ENCODE peak calls at places on chromosome 6, in ten cellular contexts. H is ovary, K is transverse colon, F is upper lobe of left lung, B is suprapubic skin, S is A549, G is HepG2, M is H1, D is sigmoid colon, C is tibial nerve. N is an unnamed sample.

GRCh38 chr6:10322991-10323390 is 91.9 kb downstream of the TFAP2A start:
- DNase-seq in C (no peak), K (no peak), M (no peak), H (no peak), D (no peak), B (no peak), S (no peak), F (no peak), G (no peak), N (no peak)

GRCh38 chr6:2476376-2476775 is 231.0 kb upstream of the GMDS start:
- DNase-seq in D (no peak), K (peak; percentile 55), C (no peak), H (no peak), F (no peak), M (no peak), G (no peak), B (no peak), S (no peak), N (no peak)

GRCh38 chr6:12911387-12911960 is 194.9 kb downstream of the PHACTR1 start:
- DNase-seq in C (no peak), F (no peak), S (peak; percentile 2), B (no peak), H (no peak), M (no peak), K (no peak), G (peak; percentile 18), D (no peak), N (no peak)

GRCh38 chr6:46969206-46969605 is 47.5 kb upstream of the ADGRF5 start:
- DNase-seq in B (no peak), K (no peak), M (no peak), G (no peak), D (no peak), S (no peak), C (no peak), F (no peak), H (no peak), N (no peak)

GRCh38 chr6:111952326-111952725 is 79.1 kb upstream of the FYN start:
- DNase-seq in B (no peak), C (no peak), G (no peak), S (no peak), M (no peak), H (no peak), D (no peak), K (no peak), F (no peak), N (no peak)

GRCh38 chr6:98844244-98845161 is 10.1 kb downstream of the POU3F2 start:
- DNase-seq in B (no peak), G (no peak), M (peak; percentile 60), K (no peak), H (no peak), C (no peak), S (no peak), D (no peak), F (no peak), N (no peak)

GRCh38 chr6:16903470-16903869 is 142.2 kb upstream of the ATXN1 start:
- DNase-seq in G (no peak), F (peak; percentile 27), K (no peak), S (no peak), C (no peak), M (no peak), H (no peak), D (no peak), B (no peak), N (no peak)

GRCh38 chr6:136950436-136950835 is 28.3 kb downstream of the SLC35D3 start:
- DNase-seq in G (no peak), B (no peak), S (no peak), H (no peak), K (no peak), D (no peak), M (no peak), C (no peak), F (no peak), N (no peak)

GRCh38 chr6:28068067-28068466 is 12.3 kb upstream of the ZNF165 start:
- DNase-seq in C (no peak), K (no peak), F (no peak), H (no peak), B (no peak), G (no peak), D (no peak), S (no peak), M (no peak), N (no peak)

GRCh38 chr6:163489584-163489983 is 75.1 kb downstream of the QKI start:
- DNase-seq in C (no peak), K (no peak), S (no peak), G (no peak), M (no peak), F (no peak), B (no peak), D (no peak), H (no peak), N (no peak)

GRCh38 chr6:170292778-170293164 is 1.9 kb upstream of the DLL1 start:
- DNase-seq in M (no peak), K (no peak), B (no peak), S (peak; percentile 38), H (no peak), D (peak; percentile 57), C (no peak), G (no peak), F (no peak), N (no peak)

DNA sequence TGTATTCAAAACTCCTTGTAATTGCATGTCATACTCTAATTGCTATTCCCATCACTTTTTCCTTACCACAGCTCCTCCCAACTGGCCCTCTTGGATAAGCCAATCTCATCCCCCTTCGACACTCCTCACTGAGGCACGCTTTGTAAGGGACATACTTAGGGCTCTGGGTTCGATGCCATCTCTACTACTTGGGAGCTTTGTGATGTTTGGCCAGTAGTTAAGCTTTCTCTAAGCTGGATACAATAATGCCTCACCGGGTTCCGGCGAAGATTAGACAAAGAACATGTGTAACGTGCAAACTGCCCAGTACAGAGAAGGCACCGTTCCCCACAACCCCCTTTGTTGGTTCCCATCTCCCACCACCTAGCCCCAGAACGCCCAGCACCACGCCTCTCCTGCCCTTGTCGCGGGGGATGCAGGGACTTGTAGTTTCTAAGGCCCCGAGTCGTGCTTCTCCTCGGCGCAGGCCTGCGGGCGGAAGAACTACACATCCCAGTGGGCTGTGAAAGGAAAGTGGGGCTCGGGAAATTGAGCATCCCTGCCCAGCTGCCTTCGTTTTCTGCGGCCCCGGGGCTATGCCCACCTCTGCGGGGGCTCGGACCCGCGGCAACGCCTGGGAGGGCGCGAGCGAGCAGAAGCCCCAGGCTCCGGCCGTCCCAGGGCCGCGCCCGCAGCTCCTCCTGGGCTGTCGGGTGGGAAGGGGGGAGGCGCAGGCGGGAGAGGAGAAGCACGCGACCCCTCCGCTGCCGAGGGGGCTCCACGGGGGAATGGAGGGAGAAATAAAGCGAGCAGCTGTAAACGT is 1.1 kb upstream of the ZDHHC14 start:
- DNase-seq in G (peak; percentile 90), K (peak; percentile 93), M (peak; percentile 92), H (peak; percentile 88), F (peak; percentile 94), D (peak; percentile 94), C (peak; percentile 85), S (peak; percentile 56), B (peak; percentile 94), N (peak; percentile 91)
- TF ChIP-seq POLR2A in G (peak; percentile 49), K (peak; percentile 20), M (no peak), H (no peak), F (peak; percentile 12), D (no peak), C (peak; percentile 34), S (peak; percentile 35), B (no peak), N (no peak)

GRCh38 chr6:44399991-44400390 is 12.5 kb downstream of the CDC5L start:
- DNase-seq in S (no peak), D (no peak), K (no peak), M (no peak), F (no peak), H (no peak), B (no peak), C (no peak), G (no peak), N (no peak)

GRCh38 chr6:44400572-44400971 is 13.1 kb downstream of the CDC5L start:
- DNase-seq in F (no peak), K (no peak), C (no peak), B (no peak), G (no peak), D (no peak), S (no peak), M (no peak), H (no peak), N (no peak)

GRCh38 chr6:44395501-44395900 is 8.0 kb downstream of the CDC5L start:
- DNase-seq in S (no peak), F (no peak), G (no peak), M (no peak), H (no peak), B (no peak), C (no peak), D (no peak), K (no peak), N (no peak)

GRCh38 chr6:44396968-44397367 is 9.5 kb downstream of the CDC5L start:
- DNase-seq in K (no peak), F (no peak), S (no peak), M (no peak), C (no peak), B (no peak), H (no peak), D (no peak), G (no peak), N (no peak)

GRCh38 chr6:44397424-44398169 is 10.1 kb downstream of the CDC5L start:
- DNase-seq in F (no peak), M (no peak), G (peak; percentile 37), B (no peak), H (no peak), C (no peak), K (no peak), S (no peak), D (no peak), N (no peak)
- TF ChIP-seq CTCF in F (no peak), M (no peak), G (no peak), B (no peak), H (no peak), C (no peak), K (no peak), S (no peak), D (no peak), N (no peak)

DNA sequence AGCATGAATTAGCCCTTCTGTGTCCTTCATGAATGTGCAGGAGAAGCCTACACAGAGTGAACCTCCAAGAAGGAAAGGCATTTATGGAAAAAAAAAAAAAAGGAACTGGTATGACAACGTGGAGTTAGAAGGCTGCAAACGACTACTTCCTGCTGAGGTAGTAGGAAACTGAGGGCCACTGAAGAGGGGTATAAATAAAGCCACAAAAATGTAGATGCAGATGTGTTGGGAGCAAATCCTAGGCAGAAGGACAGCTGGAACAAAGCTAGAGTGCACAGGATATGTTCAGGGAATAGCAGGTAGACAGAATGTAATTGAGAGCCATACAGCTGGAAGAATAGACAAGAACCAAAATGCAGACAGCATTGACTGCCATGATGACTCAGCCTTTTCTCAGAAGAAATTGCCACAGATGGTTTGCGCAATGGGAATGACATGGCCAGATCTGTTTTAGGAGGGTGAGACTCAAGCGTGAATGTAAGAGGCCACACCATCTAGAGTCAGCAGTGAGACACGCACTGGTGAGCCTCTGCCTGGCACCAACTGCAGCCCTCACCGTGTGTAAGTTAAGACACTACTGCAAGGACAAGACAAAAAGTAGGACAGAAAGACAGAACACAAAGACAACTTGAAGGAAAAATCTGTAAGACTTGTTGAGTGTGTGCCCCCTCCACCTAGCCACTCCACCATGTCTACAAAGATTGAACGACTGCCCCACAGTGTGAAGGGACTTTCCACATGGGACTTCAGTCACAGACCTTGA is 79.8 kb downstream of the KIF13A start:
- DNase-seq in K (peak; percentile 61), F (peak; percentile 91), B (peak; percentile 84), H (peak; percentile 75), G (peak; percentile 52), C (peak; percentile 62), S (peak; percentile 66), D (peak; percentile 90), M (no peak), N (peak; percentile 63)
- TF ChIP-seq EP300 in K (no peak), F (no peak), B (no peak), H (peak; percentile 10), G (peak; percentile 58), C (no peak), S (peak; percentile 40), D (no peak), M (no peak), N (peak; percentile 11)

GRCh38 chr6:157468574-157468973 is 87.6 kb downstream of the ZDHHC14 start:
- DNase-seq in K (no peak), S (no peak), D (no peak), B (no peak), H (no peak), G (no peak), F (no peak), M (no peak), C (no peak), N (no peak)
- TF ChIP-seq POLR2A in K (no peak), S (no peak), D (no peak), B (no peak), H (no peak), G (no peak), F (no peak), M (no peak), C (no peak), N (no peak)

N was measured in stomach.